ENCODE peak calls at places on chromosome 11, in nine cellular contexts. R is breast epithelium, D is transverse colon, Z is GM23338, U is stomach, S is vagina, P is HepG2, F is spleen, K is H1. E is an unnamed sample.

GRCh38 chr11:12312132-12312531 is 65.2 kb upstream of the PARVA start:
- DNase-seq in R (no peak), D (no peak), Z (no peak), U (no peak), S (no peak), P (no peak), F (no peak), K (no peak), E (no peak)

GRCh38 chr11:108886608-108887007 is 221.7 kb downstream of the DDX10 start:
- DNase-seq in R (no peak), D (no peak), Z (no peak), U (no peak), S (no peak), P (no peak), F (no peak), K (no peak), E (no peak)

GRCh38 chr11:111620518-111620917 is 18.3 kb downstream of the SIK2 start:
- DNase-seq in R (no peak), D (no peak), Z (no peak), U (no peak), S (no peak), P (no peak), F (no peak), K (no peak), E (no peak)

GRCh38 chr11:61370349-61371005 is 8.3 kb downstream of the TMEM138 start:
- DNase-seq in R (no peak), D (no peak), Z (no peak), U (no peak), S (no peak), P (no peak), F (no peak), K (no peak), E (no peak)

GRCh38 chr11:56340289-56340688 is 5.5 kb upstream of the OR8K1 start:
- DNase-seq in R (no peak), D (no peak), Z (no peak), U (no peak), S (no peak), P (no peak), F (no peak), K (no peak), E (no peak)

GRCh38 chr11:74084796-74085541 is 76.1 kb upstream of the UCP3 start:
- DNase-seq in R (no peak), D (no peak), Z (no peak), U (no peak), S (no peak), P (peak; percentile 79), F (no peak), K (no peak), E (no peak)

GRCh38 chr11:14454861-14455632 is 44.6 kb downstream of the COPB1 start:
- DNase-seq in R (no peak), D (no peak), Z (peak; percentile 54), U (no peak), S (no peak), P (peak; percentile 9), F (no peak), K (peak; percentile 52), E (peak; percentile 28)

GRCh38 chr11:134792677-134793076 is 380.6 kb upstream of the B3GAT1 start:
- DNase-seq in R (no peak), D (no peak), Z (no peak), U (no peak), S (no peak), P (no peak), F (no peak), K (no peak), E (no peak)

GRCh38 chr11:68128682-68129327 is 7.6 kb upstream of the CHKA start:
- DNase-seq in R (peak; percentile 49), D (peak; percentile 68), Z (peak; percentile 75), U (peak; percentile 96), S (no peak), P (peak; percentile 76), F (peak; percentile 85), K (no peak), E (no peak)

GRCh38 chr11:117498791-117499190 is 171.1 kb downstream of the CEP164 start:
- DNase-seq in R (no peak), D (no peak), Z (no peak), U (no peak), S (no peak), P (no peak), F (no peak), K (no peak), E (no peak)

GRCh38 chr11:17014321-17014773 is at the start of gene PLEKHA7:
- DNase-seq in R (no peak), D (peak; percentile 31), Z (peak; percentile 51), U (peak; percentile 34), S (no peak), P (peak; percentile 28), F (peak; percentile 68), K (no peak), E (no peak)

GRCh38 chr11:27012254-27012921 is 18.5 kb downstream of the FIBIN start:
- DNase-seq in R (no peak), D (peak; percentile 14), Z (peak; percentile 6), U (no peak), S (no peak), P (no peak), F (no peak), K (no peak), E (no peak)

GRCh38 chr11:63866211-63866610 is 27.3 kb downstream of the MARK2 start:
- DNase-seq in R (peak; percentile 51), D (peak; percentile 85), Z (no peak), U (peak; percentile 89), S (no peak), P (no peak), F (no peak), K (no peak), E (no peak)

GRCh38 chr11:100970273-100971164 is 159.1 kb downstream of the PGR start:
- DNase-seq in R (no peak), D (no peak), Z (peak; percentile 8), U (no peak), S (no peak), P (no peak), F (no peak), K (no peak), E (no peak)

GRCh38 chr11:76615950-76616349 is 54.6 kb downstream of the LRRC32 start:
- DNase-seq in R (no peak), D (peak; percentile 79), Z (no peak), U (peak; percentile 83), S (no peak), P (no peak), F (peak; percentile 58), K (no peak), E (no peak)

GRCh38 chr11:96827164-96827563 is 437.4 kb downstream of the JRKL start:
- DNase-seq in R (no peak), D (no peak), Z (peak; percentile 52), U (no peak), S (no peak), P (no peak), F (no peak), K (no peak), E (no peak)
- H3K4me1 ChIP-seq in R (no peaks in the 10 kb centered on the region), D (no peaks in the 10 kb centered on the region), Z (no peaks in the 10 kb centered on the region), U (no peaks in the 10 kb centered on the region), S (no peaks in the 10 kb centered on the region), P (no peaks in the 10 kb centered on the region), F (no peaks in the 10 kb centered on the region), K (no peaks in the 10 kb centered on the region), E (no peaks in the 10 kb centered on the region)

DNA sequence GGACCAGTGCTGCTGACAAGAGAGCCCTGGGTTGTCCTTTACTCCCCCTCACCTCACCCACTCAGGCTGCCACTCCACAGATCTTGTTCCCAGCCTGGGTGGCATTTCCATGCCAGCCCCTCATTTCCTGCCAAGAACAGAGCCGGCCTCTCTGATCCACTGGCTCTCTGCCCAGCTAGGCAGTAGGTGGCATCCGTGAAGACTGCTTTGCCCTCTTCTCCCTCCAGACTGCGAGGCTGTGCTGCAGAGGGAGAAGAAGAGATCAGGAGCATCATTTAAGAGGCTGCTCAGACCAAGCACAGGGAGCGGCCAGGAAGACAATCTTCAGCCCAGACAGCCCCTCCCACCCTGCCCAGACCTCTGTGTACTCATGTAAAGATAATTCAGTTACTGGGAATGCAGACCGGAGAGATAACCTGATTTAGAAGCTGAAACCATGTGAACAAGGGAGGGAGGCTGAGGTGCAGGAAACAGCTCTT is 126.9 kb upstream of the NCAM1 start:
- DNase-seq in R (peak; percentile 51), D (peak; percentile 39), Z (no peak), U (peak; percentile 89), S (no peak), P (no peak), F (no peak), K (no peak), E (no peak)
- TF ChIP-seq POLR2AphosphoS5 in R (no peak), D (no peak), Z (no peak), U (no peak), S (no peak), P (no peak), F (no peak), K (no peak), E (no peak)

GRCh38 chr11:46826310-46827044 is 19.6 kb downstream of the CKAP5 start:
- DNase-seq in R (peak; percentile 55), D (peak; percentile 86), Z (peak; percentile 94), U (peak; percentile 82), S (peak; percentile 86), P (peak; percentile 90), F (peak; percentile 95), K (peak; percentile 86), E (no peak)
- TF ChIP-seq CTCF in R (peak; percentile 10), D (no peak), Z (no peak), U (no peak), S (no peak), P (peak; percentile 56), F (no peak), K (no peak), E (no peak)

GRCh38 chr11:94132152-94132558 is 3.5 kb downstream of the PANX1 start:
- DNase-seq in R (no peak), D (peak; percentile 20), Z (no peak), U (no peak), S (no peak), P (no peak), F (no peak), K (peak; percentile 33), E (no peak)
- H3K4me1 ChIP-seq in R (peaks cover 2% of the 10 kb centered on the region), D (peaks cover 46% of the 10 kb centered on the region), Z (peaks cover 70% of the 10 kb centered on the region), U (peaks cover 84% of the 10 kb centered on the region), S (peaks cover 81% of the 10 kb centered on the region), P (peaks cover 39% of the 10 kb centered on the region), F (peaks cover 84% of the 10 kb centered on the region), K (peaks cover 33% of the 10 kb centered on the region), E (peaks cover 67% of the 10 kb centered on the region)

E was measured in Panc1.